ENCODE peak calls at places on chromosomes 5 and 9, in ten cellular contexts. Y is brain microvascular endothelial cell, R is GM12878, X is stomach, M is heart right ventricle, W is sigmoid colon, V is mesenchymal stem cell, K is upper lobe of right lung, F is A549, I is ovary. U is an unnamed sample.

GRCh38 chr5:145484195-145484594 is 350.9 kb downstream of the PRELID2 start:
- DNase-seq in Y (peak; percentile 37), R (no peak), X (no peak), M (no peak), W (no peak), V (peak; percentile 83), K (no peak), F (peak; percentile 24), I (no peak), U (no peak)

GRCh38 chr5:56010431-56010830 is 15.7 kb upstream of the IL6ST start:
- DNase-seq in Y (no peak), R (no peak), X (no peak), M (no peak), W (no peak), V (no peak), K (no peak), F (no peak), I (no peak), U (no peak)

GRCh38 chr5:119355244-119355635 is 579 bp upstream of the TNFAIP8 start:
- DNase-seq in Y (no peak), R (no peak), X (peak; percentile 58), M (no peak), W (no peak), V (no peak), K (peak; percentile 67), F (no peak), I (no peak), U (peak; percentile 55)

GRCh38 chr5:32331217-32331926 is 18.6 kb upstream of the MTMR12 start:
- DNase-seq in Y (no peak), R (no peak), X (peak; percentile 72), M (no peak), W (no peak), V (no peak), K (no peak), F (no peak), I (no peak), U (no peak)

GRCh38 chr5:119290161-119290569 is 65.7 kb upstream of the TNFAIP8 start:
- DNase-seq in Y (peak; percentile 20), R (peak; percentile 66), X (no peak), M (no peak), W (no peak), V (no peak), K (no peak), F (no peak), I (no peak), U (no peak)

GRCh38 chr5:168184103-168184502 is 107.3 kb upstream of the WWC1 start:
- DNase-seq in Y (no peak), R (no peak), X (no peak), M (no peak), W (no peak), V (no peak), K (no peak), F (no peak), I (no peak), U (no peak)

GRCh38 chr5:32770444-32770843 is 59.3 kb downstream of the NPR3 start:
- DNase-seq in Y (no peak), R (no peak), X (no peak), M (no peak), W (no peak), V (no peak), K (no peak), F (no peak), I (no peak), U (no peak)

GRCh38 chr5:179680014-179680779 is 637 bp downstream of the CBY3 start:
- DNase-seq in Y (no peak), R (no peak), X (no peak), M (no peak), W (no peak), V (no peak), K (no peak), F (no peak), I (no peak), U (no peak)

GRCh38 chr5:112671687-112672086 is 66.0 kb upstream of the APC start:
- DNase-seq in Y (no peak), R (no peak), X (no peak), M (no peak), W (no peak), V (no peak), K (no peak), F (no peak), I (no peak), U (no peak)

GRCh38 chr5:55702612-55703345 is 9.3 kb downstream of the SLC38A9 start:
- DNase-seq in Y (no peak), R (no peak), X (no peak), M (no peak), W (no peak), V (no peak), K (no peak), F (no peak), I (no peak), U (no peak)

GRCh38 chr5:132655821-132656773 is 1.9 kb upstream of the IL13 start:
- DNase-seq in Y (no peak), R (no peak), X (peak; percentile 27), M (no peak), W (no peak), V (peak; percentile 18), K (no peak), F (no peak), I (no peak), U (no peak)

GRCh38 chr5:102196481-102196880 is 99.6 kb downstream of the SLCO4C1 start:
- DNase-seq in Y (no peak), R (no peak), X (no peak), M (no peak), W (peak; percentile 25), V (no peak), K (peak; percentile 48), F (no peak), I (no peak), U (no peak)

GRCh38 chr5:150429410-150429873 is 16.7 kb upstream of the CD74 start:
- DNase-seq in Y (no peak), R (no peak), X (no peak), M (no peak), W (no peak), V (no peak), K (no peak), F (no peak), I (no peak), U (no peak)

GRCh38 chr5:111173476-111173875 is 50.7 kb upstream of the CAMK4 start:
- DNase-seq in Y (no peak), R (no peak), X (no peak), M (no peak), W (no peak), V (no peak), K (no peak), F (no peak), I (no peak), U (no peak)

GRCh38 chr9:109487247-109487646 is 10.9 kb downstream of the PTPN3 start:
- DNase-seq in Y (no peak), R (no peak), X (no peak), M (no peak), W (no peak), V (no peak), K (no peak), F (no peak), I (no peak), U (no peak)

GRCh38 chr5:5671823-5672222 is 249.3 kb downstream of the ICE1 start:
- DNase-seq in Y (no peak), R (no peak), X (no peak), M (no peak), W (no peak), V (no peak), K (no peak), F (no peak), I (no peak), U (no peak)

GRCh38 chr9:93028448-93029006 is 30.0 kb upstream of the SUSD3 start:
- DNase-seq in Y (no peak), R (peak; percentile 59), X (no peak), M (no peak), W (no peak), V (no peak), K (no peak), F (no peak), I (no peak), U (no peak)

GRCh38 chr9:97853844-97854695 is 1.0 kb downstream of the FOXE1 start:
- DNase-seq in Y (no peak), R (no peak), X (no peak), M (no peak), W (no peak), V (no peak), K (peak; percentile 65), F (peak; percentile 87), I (no peak), U (peak; percentile 55)

GRCh38 chr5:178305801-178306200 is 73.2 kb upstream of the PHYKPL start:
- DNase-seq in Y (no peak), R (no peak), X (no peak), M (peak; percentile 2), W (peak; percentile 49), V (no peak), K (peak; percentile 43), F (no peak), I (no peak), U (peak; percentile 12)

GRCh38 chr9:131126059-131126426 is 657 bp downstream of the NUP214 start:
- DNase-seq in Y (no peak), R (no peak), X (no peak), M (no peak), W (no peak), V (no peak), K (no peak), F (no peak), I (no peak), U (no peak)
- H3K27ac ChIP-seq in Y (peak overlapping the region; percentile 52), R (peak overlapping the region; percentile 79), X (peak overlapping the region; percentile 92), M (peak overlapping the region; percentile 84), W (peak overlapping the region; percentile 88), V (no peak overlapping the region), K (peak overlapping the region; percentile 88), F (peak overlapping the region; percentile 90), I (no peak overlapping the region), U (peak overlapping the region; percentile 90)

DNA sequence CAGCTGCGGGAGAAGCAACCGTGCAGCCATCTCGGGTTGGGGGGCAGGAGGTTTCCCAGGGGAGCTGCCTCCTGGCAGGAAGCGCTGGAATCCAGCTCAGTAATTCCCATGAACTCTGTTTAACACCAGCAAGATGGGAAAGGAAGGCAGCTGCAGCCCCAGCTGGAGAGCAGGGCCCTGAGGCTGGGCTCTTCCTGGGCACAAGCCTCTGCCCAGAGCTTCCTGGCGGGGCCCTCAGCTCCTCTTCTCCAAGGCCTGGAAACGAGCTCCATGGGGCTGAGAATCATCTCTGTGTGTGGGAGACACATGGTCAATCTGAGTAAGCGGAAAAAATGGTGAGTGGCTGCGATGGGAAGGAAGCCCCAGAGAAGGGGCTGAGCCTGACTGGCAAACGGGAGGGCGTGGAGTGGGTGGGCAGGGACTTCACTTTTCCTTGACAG is 6.3 kb downstream of the MRPL36 start:
- DNase-seq in Y (peak; percentile 52), R (no peak), X (no peak), M (no peak), W (peak; percentile 14), V (peak; percentile 7), K (no peak), F (no peak), I (no peak), U (no peak)
- H3K4me3 ChIP-seq in Y (no peak overlapping the region), R (peak overlapping the region; percentile 56), X (peak overlapping the region; percentile 3), M (no peak overlapping the region), W (no peak overlapping the region), V (no peak overlapping the region), K (no peak overlapping the region), F (no peak overlapping the region), I (no peak overlapping the region), U (peak overlapping the region; percentile 5)

GRCh38 chr9:36867672-36868471 is 166.2 kb downstream of the PAX5 start:
- DNase-seq in Y (no peak), R (no peak), X (peak; percentile 90), M (no peak), W (peak; percentile 61), V (no peak), K (peak; percentile 58), F (peak; percentile 29), I (no peak), U (no peak)
- H3K27ac ChIP-seq in Y (no peak overlapping the region), R (no peak overlapping the region), X (peak overlapping the region; percentile 64), M (no peak overlapping the region), W (no peak overlapping the region), V (no peak overlapping the region), K (no peak overlapping the region), F (no peak overlapping the region), I (no peak overlapping the region), U (no peak overlapping the region)

GRCh38 chr9:89606567-89607311 is 1.9 kb downstream of the GADD45G start:
- DNase-seq in Y (peak; percentile 16), R (no peak), X (peak; percentile 78), M (peak; percentile 34), W (no peak), V (peak; percentile 50), K (peak; percentile 74), F (no peak), I (peak; percentile 55), U (peak; percentile 74)
- H3K4me3 ChIP-seq in Y (no peak overlapping the region), R (peak overlapping the region; percentile 36), X (peak overlapping the region; percentile 73), M (peak overlapping the region; percentile 90), W (peak overlapping the region; percentile 84), V (no peak overlapping the region), K (peak overlapping the region; percentile 74), F (no peak overlapping the region), I (peak overlapping the region; percentile 74), U (peak overlapping the region; percentile 80)

U was measured in lower lobe of right lung.